ENCODE peak calls at places on chromosomes 3 and 15, in six cellular contexts. S is neuronal stem cell, P is HFF-Myc, E is T-cell, N is GM04504, W is EH. C is an unnamed sample.

GRCh38 chr3:67783281-67784250 is 129.2 kb upstream of the SUCLG2 start:
- DNase-seq in E (no peak), W (peak), N (no peak), S (no peak), P (no peak), C (no peak)

GRCh38 chr15:39434751-39435238 is 146.1 kb upstream of the THBS1 start:
- DNase-seq in P (no peak), N (no peak), E (no peak), S (no peak), W (no peak), C (no peak)

GRCh38 chr15:99181544-99181943 is 67.8 kb downstream of the TTC23 start:
- DNase-seq in S (no peak), N (peak), P (no peak), E (no peak), W (no peak), C (peak)

GRCh38 chr3:69051796-69052566 is at the start of gene TMF1:
- DNase-seq in W (peak), N (peak), S (peak), P (peak), E (peak), C (peak)

GRCh38 chr3:126582286-126582685 is 23.6 kb upstream of the C3orf22 start:
- DNase-seq in N (no peak), P (no peak), E (no peak), S (no peak), W (no peak), C (no peak)

GRCh38 chr3:122966045-122966444 is 61.5 kb downstream of the SEMA5B start:
- DNase-seq in W (no peak), P (no peak), S (no peak), E (no peak), N (no peak), C (no peak)

GRCh38 chr3:42300013-42300412 is 34.0 kb upstream of the CCK start:
- DNase-seq in S (peak), N (peak), P (peak), W (peak), E (peak), C (no peak)

GRCh38 chr3:167450195-167450594 is 23.6 kb downstream of the SERPINI2 start:
- DNase-seq in S (no peak), P (no peak), E (no peak), W (no peak), N (no peak), C (no peak)

GRCh38 chr15:82043726-82044372 is 2.0 kb downstream of the MEX3B start:
- DNase-seq in W (peak), S (no peak), E (no peak), N (no peak), P (no peak), C (peak)